ENCODE peak calls at places on chromosome 22, in seven cellular contexts. N is neuronal stem cell, R is H1, B is H9, U is mesenchymal stem cell, H is IMR-90, S is trophoblast cell. W is an unnamed sample.

GRCh38 chr22:16783453-16783852 is 41.8 kb downstream of the XKR3 start:
- DNase-seq in N (no peak), R (no peak), B (no peak), U (no peak), H (no peak), S (no peak), W (no peak)

GRCh38 chr22:37898441-37899181 is 7.5 kb upstream of the MICALL1 start:
- DNase-seq in N (no peak), R (no peak), B (peak), U (no peak), H (no peak), S (peak), W (peak)

GRCh38 chr22:21712751-21713427 is 22.7 kb downstream of the YPEL1 start:
- DNase-seq in N (no peak), R (no peak), B (peak), U (peak), H (peak), S (peak), W (peak)

GRCh38 chr22:40542821-40543540 is 93.5 kb downstream of the MRTFA start:
- DNase-seq in N (no peak), R (no peak), B (no peak), U (no peak), H (no peak), S (no peak), W (no peak)

GRCh38 chr22:37416806-37417205 is 10.5 kb downstream of the ELFN2 start:
- DNase-seq in N (no peak), R (no peak), B (no peak), U (no peak), H (no peak), S (no peak), W (no peak)

GRCh38 chr22:37126383-37126782 is 16.9 kb upstream of the TMPRSS6 start:
- DNase-seq in N (no peak), R (no peak), B (peak), U (no peak), H (no peak), S (peak), W (peak)

GRCh38 chr22:40509401-40510134 is 127.0 kb downstream of the MRTFA start:
- DNase-seq in N (no peak), R (no peak), B (no peak), U (peak), H (peak), S (peak), W (peak)

GRCh38 chr22:25159028-25159427 is 40.6 kb upstream of the CRYBB3 start:
- DNase-seq in N (no peak), R (no peak), B (no peak), U (peak), H (no peak), S (no peak), W (peak)

GRCh38 chr22:40922484-40923303 is 28.5 kb upstream of the RBX1 start:
- DNase-seq in N (peak), R (no peak), B (no peak), U (peak), H (peak), S (peak), W (peak)

GRCh38 chr22:30327864-30328345 is 1.2 kb upstream of the TBC1D10A start:
- DNase-seq in N (no peak), R (no peak), B (peak), U (peak), H (no peak), S (peak), W (peak)

GRCh38 chr22:17797721-17798559 is 23.7 kb upstream of the BID start:
- DNase-seq in N (no peak), R (no peak), B (no peak), U (no peak), H (no peak), S (peak), W (no peak)

GRCh38 chr22:30325724-30326703 is 727 bp downstream of the TBC1D10A start:
- DNase-seq in N (no peak), R (no peak), B (peak), U (peak), H (no peak), S (peak), W (no peak)

GRCh38 chr22:25950101-25950500 is 208.1 kb downstream of the MYO18B start:
- DNase-seq in N (no peak), R (no peak), B (no peak), U (no peak), H (no peak), S (no peak), W (no peak)

GRCh38 chr22:48600171-48600570 is 1227.5 kb downstream of the BRD1 start:
- DNase-seq in N (no peak), R (no peak), B (no peak), U (no peak), H (no peak), S (no peak), W (no peak)
- H3K4ac ChIP-seq in N (no peak), R (no peak), B (no peak), U (no peak), H (no peak), S (no peak), W (no peak)

GRCh38 chr22:23109441-23109978 is 32.3 kb downstream of the RSPH14 start:
- DNase-seq in N (no peak), R (no peak), B (no peak), U (no peak), H (no peak), S (no peak), W (no peak)
- H3K4ac ChIP-seq in N (no peak), R (no peak), B (no peak), U (no peak), H (no peak), S (no peak), W (no peak)

DNA sequence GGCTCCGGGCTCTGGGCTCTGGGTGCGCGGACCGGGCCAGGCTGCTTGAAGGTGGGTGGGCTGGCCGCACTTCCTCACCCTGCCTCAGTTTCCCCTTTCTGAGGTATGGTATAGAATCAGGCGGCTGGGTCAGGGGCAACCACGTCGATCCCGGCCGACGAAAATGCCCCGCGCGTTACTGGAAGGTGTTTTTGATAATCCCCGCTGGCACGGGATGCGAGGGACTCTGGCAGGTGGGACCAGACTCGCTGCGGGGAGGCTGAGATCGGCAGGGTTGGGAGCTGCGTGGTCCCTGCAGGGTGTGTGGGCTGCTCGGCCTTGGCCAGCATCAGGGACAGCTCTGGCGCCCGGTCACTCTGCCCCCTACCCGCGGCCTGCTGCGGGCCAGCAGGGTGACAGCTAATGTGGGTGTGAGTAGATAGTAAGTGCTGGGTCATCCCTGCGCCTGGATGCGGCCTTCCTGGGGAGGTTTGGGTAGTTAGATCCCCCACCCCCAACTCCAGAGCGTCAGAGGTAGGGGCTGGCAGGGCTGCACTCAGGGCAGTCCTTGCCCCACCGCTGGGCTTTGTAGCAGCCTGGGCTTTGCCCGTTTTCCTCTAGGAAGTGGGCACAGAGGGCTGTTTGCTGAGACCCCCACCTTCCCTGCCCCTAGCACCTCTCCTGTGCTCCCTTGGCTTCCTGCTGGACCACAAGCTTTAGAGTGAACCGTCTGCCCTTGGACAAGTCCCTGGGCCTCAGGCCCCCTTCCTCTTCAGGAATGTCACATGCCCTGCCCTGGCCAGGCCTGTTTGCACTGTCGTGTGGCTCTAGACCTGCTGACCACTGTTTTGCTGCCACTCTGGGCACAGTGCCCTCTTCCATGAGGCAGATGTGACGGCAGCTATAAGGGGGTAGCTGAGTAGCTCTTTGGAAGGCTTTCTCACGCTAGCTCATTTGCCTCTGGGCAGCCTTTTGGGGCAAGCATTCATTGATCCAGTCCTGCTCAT is 579 bp downstream of the TANGO2 start:
- DNase-seq in N (no peak), R (no peak), B (no peak), U (peak), H (peak), S (peak), W (no peak)
- H3K4ac ChIP-seq in N (peak), R (no peak), B (no peak), U (peak), H (peak), S (peak), W (no peak)

GRCh38 chr22:48945621-48946458 is 881.8 kb downstream of the BRD1 start:
- DNase-seq in N (no peak), R (no peak), B (peak), U (no peak), H (no peak), S (no peak), W (no peak)
- H3K4ac ChIP-seq in N (no peak), R (no peak), B (no peak), U (no peak), H (no peak), S (no peak), W (no peak)

GRCh38 chr22:50326959-50327710 is at the start of gene DENND6B:
- DNase-seq in N (peak), R (no peak), B (peak), U (peak), H (peak), S (peak), W (peak)
- H3K4ac ChIP-seq in N (peak), R (no peak), B (no peak), U (peak), H (peak), S (peak), W (peak)

DNA sequence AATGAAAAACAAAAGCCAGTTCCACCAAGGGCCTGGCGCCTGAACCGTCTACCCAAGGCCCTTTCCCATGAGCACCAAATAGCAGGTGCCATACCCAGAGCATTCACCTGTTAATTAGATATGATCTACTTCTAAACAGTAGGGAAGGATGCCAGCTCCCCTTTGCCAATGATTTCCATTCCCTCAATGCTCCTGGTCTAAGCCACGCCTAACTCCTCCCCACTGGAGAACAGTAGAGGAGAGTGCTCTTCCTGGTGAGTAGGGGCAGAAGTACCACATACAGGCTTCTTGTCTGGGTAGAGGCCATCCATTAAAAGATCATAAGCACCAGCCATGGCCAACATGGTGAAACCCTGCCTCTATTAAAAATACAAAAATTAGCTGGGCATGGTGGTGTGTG is 40.7 kb downstream of the PACSIN2 start:
- DNase-seq in N (no peak), R (no peak), B (no peak), U (no peak), H (no peak), S (no peak), W (no peak)
- H3K4ac ChIP-seq in N (no peak), R (no peak), B (no peak), U (no peak), H (no peak), S (peak), W (no peak)

GRCh38 chr22:28464179-28464578 is 215.5 kb downstream of the TTC28 start:
- DNase-seq in N (no peak), R (no peak), B (no peak), U (no peak), H (no peak), S (no peak), W (no peak)

DNA sequence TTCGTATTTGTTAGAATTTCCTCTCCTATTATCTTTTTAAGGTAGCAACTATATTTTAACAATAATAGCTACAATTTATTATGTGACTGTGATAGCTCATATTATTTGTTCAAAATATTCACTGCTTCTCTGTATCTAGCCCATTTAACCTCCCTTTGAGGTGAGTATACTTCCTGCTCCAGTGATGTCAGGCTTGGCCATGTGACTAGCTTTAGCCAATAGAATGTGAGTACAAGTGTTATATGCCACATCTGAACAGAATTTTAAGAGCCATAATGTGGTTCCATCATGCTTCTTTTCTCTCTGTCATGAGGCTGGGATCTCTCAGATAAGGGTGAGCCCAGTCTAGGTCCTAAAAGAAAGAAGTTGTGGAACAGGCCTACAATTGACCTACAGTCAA is 217.6 kb downstream of the TTC28 start:
- DNase-seq in N (no peak), R (no peak), B (no peak), U (no peak), H (no peak), S (no peak), W (no peak)
- H3K4ac ChIP-seq in N (no peak), R (no peak), B (no peak), U (no peak), H (no peak), S (no peak), W (no peak)

GRCh38 chr22:39439170-39439569 is 17.6 kb upstream of the MGAT3 start:
- DNase-seq in N (no peak), R (no peak), B (no peak), U (peak), H (peak), S (peak), W (no peak)
- H3K4ac ChIP-seq in N (no peak), R (no peak), B (no peak), U (no peak), H (peak), S (no peak), W (no peak)

GRCh38 chr22:47294222-47294532 is 531.7 kb downstream of the TBC1D22A start:
- DNase-seq in N (no peak), R (no peak), B (no peak), U (no peak), H (peak), S (no peak), W (no peak)

GRCh38 chr22:47294571-47294970 is 532.1 kb downstream of the TBC1D22A start:
- DNase-seq in N (no peak), R (no peak), B (no peak), U (no peak), H (no peak), S (no peak), W (no peak)

GRCh38 chr22:47292546-47293320 is 530.3 kb downstream of the TBC1D22A start:
- DNase-seq in N (no peak), R (no peak), B (no peak), U (no peak), H (no peak), S (no peak), W (no peak)

GRCh38 chr22:47291565-47292495 is 529.4 kb downstream of the TBC1D22A start:
- DNase-seq in N (no peak), R (no peak), B (peak), U (no peak), H (no peak), S (no peak), W (no peak)

GRCh38 chr22:47293368-47294221 is 531.1 kb downstream of the TBC1D22A start:
- DNase-seq in N (no peak), R (no peak), B (no peak), U (no peak), H (no peak), S (no peak), W (no peak)
- H3K4ac ChIP-seq in N (no peak), R (no peak), B (no peak), U (no peak), H (no peak), S (no peak), W (no peak)